ENCODE peak calls at places on chromosomes 16 and 17, in ten cellular contexts. N, T, L, D, E, B, M, J, H and U are unnamed samples.

GRCh38 chr17:77796201-77796860 is 162.2 kb upstream of the TNRC6C start:
- DNase-seq in N (no peak), T (no peak), L (no peak), D (no peak), E (peak; percentile 62), B (no peak), M (no peak), J (peak; percentile 59), H (no peak), U (no peak)

GRCh38 chr17:48544356-48545021 is 420 bp downstream of the HOXB2 start:
- DNase-seq in N (peak; percentile 81), T (peak; percentile 82), L (peak; percentile 90), D (no peak), E (peak; percentile 94), B (peak; percentile 61), M (peak; percentile 81), J (peak; percentile 81), H (peak; percentile 16), U (peak; percentile 81)

GRCh38 chr16:73210084-73210483 is 162.2 kb upstream of the ZFHX3 start:
- DNase-seq in N (no peak), T (no peak), L (no peak), D (no peak), E (no peak), B (no peak), M (no peak), J (no peak), H (no peak), U (no peak)

GRCh38 chr17:43352579-43352978 is 46.2 kb upstream of the ARL4D start:
- DNase-seq in N (no peak), T (no peak), L (no peak), D (no peak), E (no peak), B (no peak), M (no peak), J (no peak), H (no peak), U (no peak)

GRCh38 chr16:56842133-56842532 is 22.9 kb upstream of the SLC12A3 start:
- DNase-seq in N (no peak), T (no peak), L (no peak), D (no peak), E (no peak), B (no peak), M (no peak), J (no peak), H (no peak), U (no peak)

GRCh38 chr16:22007159-22007508 is 777 bp upstream of the MOSMO start:
- DNase-seq in N (no peak), T (no peak), L (no peak), D (no peak), E (no peak), B (peak; percentile 23), M (no peak), J (no peak), H (no peak), U (no peak)

GRCh38 chr16:81973737-81974136 is 37.5 kb downstream of the SDR42E1 start:
- DNase-seq in N (no peak), T (no peak), L (no peak), D (no peak), E (no peak), B (no peak), M (no peak), J (no peak), H (no peak), U (no peak)

GRCh38 chr16:8859913-8860881 is 8.6 kb downstream of the CARHSP1 start:
- DNase-seq in N (peak; percentile 43), T (no peak), L (peak; percentile 84), D (no peak), E (peak; percentile 42), B (no peak), M (no peak), J (no peak), H (no peak), U (peak; percentile 82)

GRCh38 chr16:6482861-6483530 is 849.6 kb upstream of the RBFOX1 start:
- DNase-seq in N (no peak), T (no peak), L (no peak), D (no peak), E (no peak), B (no peak), M (no peak), J (no peak), H (no peak), U (no peak)

GRCh38 chr16:86353934-86354333 is 156.4 kb upstream of the FOXF1 start:
- DNase-seq in N (no peak), T (no peak), L (no peak), D (no peak), E (no peak), B (no peak), M (no peak), J (no peak), H (no peak), U (no peak)

GRCh38 chr17:61877837-61878236 is 14.5 kb upstream of the BRIP1 start:
- DNase-seq in N (no peak), T (no peak), L (no peak), D (no peak), E (no peak), B (no peak), M (no peak), J (no peak), H (no peak), U (no peak)

GRCh38 chr16:28538733-28539596 is at the start of gene NUPR1:
- DNase-seq in N (peak; percentile 94), T (peak; percentile 88), L (peak; percentile 99), D (peak; percentile 34), E (peak; percentile 96), B (no peak), M (peak; percentile 93), J (peak; percentile 86), H (peak; percentile 99), U (peak; percentile 99)

GRCh38 chr16:62657116-62657515 is 620.9 kb upstream of the CDH8 start:
- DNase-seq in N (no peak), T (no peak), L (no peak), D (no peak), E (no peak), B (no peak), M (no peak), J (no peak), H (no peak), U (no peak)

GRCh38 chr16:85998868-85999729 is 100.1 kb downstream of the IRF8 start:
- DNase-seq in N (no peak), T (no peak), L (no peak), D (no peak), E (no peak), B (no peak), M (no peak), J (no peak), H (no peak), U (no peak)

GRCh38 chr17:81666342-81667191 is at the start of the genes CCDC137 and OXLD1:
- DNase-seq in N (peak; percentile 97), T (peak; percentile 97), L (peak; percentile 94), D (peak; percentile 75), E (peak; percentile 97), B (peak; percentile 97), M (peak; percentile 99), J (peak; percentile 83), H (peak; percentile 96), U (peak; percentile 96)
- H3K4me3 ChIP-seq in N (peak within 1 kb of the TSS; percentile 95), T (peak within 1 kb of the TSS; percentile 94), L (peak within 1 kb of the TSS; percentile 89), D (peak within 1 kb of the TSS; percentile 97), E (peak within 1 kb of the TSS; percentile 90), B (peak within 1 kb of the TSS; percentile 87), M (peak within 1 kb of the TSS; percentile 99), J (peak within 1 kb of the TSS; percentile 100), H (peak within 1 kb of the TSS; percentile 98), U (peak within 1 kb of the TSS; percentile 86)

GRCh38 chr17:7479389-7480192 is at the start of gene ZBTB4:
- DNase-seq in N (peak; percentile 66), T (peak; percentile 75), L (no peak), D (no peak), E (peak; percentile 60), B (peak; percentile 64), M (peak; percentile 87), J (no peak), H (peak; percentile 62), U (no peak)
- TF ChIP-seq CTCF in N (no peak), T (peak; percentile 2), L (no peak), D (no peak), E (no peak), B (no peak), M (no peak), J (no peak), H (no peak), U (no peak)

GRCh38 chr16:84820771-84821170 is 986 bp downstream of the CRISPLD2 start:
- DNase-seq in N (no peak), T (no peak), L (no peak), D (no peak), E (no peak), B (no peak), M (no peak), J (no peak), H (no peak), U (no peak)

GRCh38 chr16:84822990-84823389 is 3.2 kb downstream of the CRISPLD2 start:
- DNase-seq in N (no peak), T (no peak), L (no peak), D (no peak), E (no peak), B (no peak), M (no peak), J (no peak), H (no peak), U (no peak)

GRCh38 chr16:84821179-84821578 is 1.4 kb downstream of the CRISPLD2 start:
- DNase-seq in N (no peak), T (no peak), L (no peak), D (no peak), E (no peak), B (no peak), M (no peak), J (no peak), H (no peak), U (no peak)

GRCh38 chr16:84823484-84823883 is 3.7 kb downstream of the CRISPLD2 start:
- DNase-seq in N (no peak), T (no peak), L (no peak), D (no peak), E (no peak), B (no peak), M (no peak), J (no peak), H (no peak), U (peak; percentile 84)

GRCh38 chr16:84821728-84822676 is 2.2 kb downstream of the CRISPLD2 start:
- DNase-seq in N (no peak), T (no peak), L (no peak), D (no peak), E (no peak), B (no peak), M (no peak), J (no peak), H (no peak), U (peak; percentile 67)
- H3K4me3 ChIP-seq in N (peak overlapping the region; percentile 68), T (peak overlapping the region; percentile 68), L (peak overlapping the region; percentile 46), D (peak overlapping the region; percentile 62), E (no peak overlapping the region), B (no peak overlapping the region), M (peak overlapping the region; percentile 53), J (peak overlapping the region; percentile 74), H (peak overlapping the region; percentile 49), U (peak overlapping the region; percentile 67)

DNA sequence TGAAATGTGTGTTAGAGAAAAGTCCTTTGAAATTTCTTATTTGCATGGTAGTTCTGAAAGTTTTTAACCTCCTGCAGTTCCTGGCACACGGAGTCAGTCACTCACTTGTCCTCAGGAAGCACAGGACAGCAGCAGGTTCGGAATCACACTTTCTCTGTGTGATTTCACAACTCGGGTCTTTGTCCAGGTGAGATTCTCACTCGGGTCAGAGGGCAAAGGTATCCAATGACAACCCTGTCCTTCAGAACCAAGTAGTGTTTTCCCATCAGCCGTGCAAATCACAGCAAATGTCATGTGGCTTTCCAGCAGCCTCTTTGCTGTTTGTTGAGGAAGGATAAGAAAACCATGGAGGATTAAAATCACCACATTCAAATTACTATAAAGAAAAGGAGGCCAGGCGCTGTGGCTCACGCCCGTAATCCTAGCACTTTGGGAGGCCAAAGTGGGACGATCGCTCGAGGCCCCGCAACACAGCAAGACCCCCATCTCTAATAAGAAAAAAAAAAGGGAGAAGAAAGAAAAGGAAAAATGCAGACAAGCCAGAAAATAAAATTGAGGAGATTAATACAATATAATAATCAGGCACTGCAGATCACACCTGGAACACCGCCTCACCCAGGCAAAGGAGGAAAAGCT is 22.0 kb downstream of the ADCY9 start:
- DNase-seq in N (no peak), T (no peak), L (no peak), D (no peak), E (no peak), B (no peak), M (no peak), J (no peak), H (no peak), U (no peak)
- TF ChIP-seq CTCF in N (no peak), T (no peak), L (no peak), D (no peak), E (no peak), B (no peak), M (no peak), J (no peak), H (no peak), U (no peak)